ENCODE peak calls at places on chromosomes 12 and 14, in six cellular contexts. M is K562, F is HepG2, K is H1, I is GM12878, R is GM12891. S is an unnamed sample.

GRCh38 chr14:91573528-91573893 is 63.4 kb upstream of the PPP4R3A start:
- DNase-seq in F (no peak), I (no peak), K (no peak), M (no peak), R (no peak), S (no peak)

GRCh38 chr12:68361953-68362352 is 29.8 kb upstream of the MDM1 start:
- DNase-seq in K (no peak), I (no peak), R (no peak), F (no peak), M (no peak), S (no peak)

GRCh38 chr12:108302471-108303311 is 36.4 kb downstream of the CMKLR1 start:
- DNase-seq in R (no peak), M (no peak), K (peak; percentile 41), F (peak; percentile 84), I (no peak), S (no peak)

GRCh38 chr12:13000935-13001724 is 1.1 kb upstream of the HEBP1 start:
- DNase-seq in M (peak; percentile 19), F (peak; percentile 23), I (no peak), K (no peak), R (peak; percentile 48), S (peak; percentile 41)

GRCh38 chr14:71089974-71090373 is 182.7 kb downstream of the PCNX1 start:
- DNase-seq in M (no peak), R (no peak), K (no peak), I (no peak), F (no peak), S (no peak)

GRCh38 chr12:81077686-81078441 is at the start of gene ACSS3:
- DNase-seq in F (peak; percentile 67), M (no peak), R (no peak), I (no peak), K (peak; percentile 53), S (no peak)

GRCh38 chr12:97637770-97638169 is 175.2 kb downstream of the RMST start:
- DNase-seq in M (no peak), I (no peak), F (no peak), K (no peak), R (no peak), S (no peak)

GRCh38 chr14:100882026-100882967 is 21.2 kb downstream of the RTL1 start:
- DNase-seq in R (no peak), M (no peak), F (no peak), K (no peak), I (no peak), S (no peak)

GRCh38 chr12:127107744-127108143 is 1159.2 kb upstream of the TMEM132C start:
- DNase-seq in K (no peak), M (no peak), F (no peak), I (no peak), R (no peak), S (no peak)

GRCh38 chr14:35806006-35806907 is 2.8 kb downstream of the RALGAPA1 start:
- DNase-seq in F (peak; percentile 97), R (no peak), I (no peak), M (no peak), K (no peak), S (no peak)

GRCh38 chr14:52434955-52435354 is 117.3 kb downstream of the TXNDC16 start:
- DNase-seq in F (no peak), R (no peak), I (no peak), K (no peak), M (no peak), S (no peak)

GRCh38 chr12:34292736-34293625 is 270.7 kb downstream of the ALG10 start:
- DNase-seq in M (peak; percentile 73), F (peak; percentile 5), K (no peak), I (no peak), R (no peak), S (no peak)

GRCh38 chr12:97404549-97404948 is 58.1 kb upstream of the RMST start:
- DNase-seq in K (no peak), R (peak; percentile 24), F (peak; percentile 51), I (peak; percentile 23), M (peak; percentile 11), S (peak; percentile 11)

GRCh38 chr12:87157791-87158190 is 871.4 kb downstream of the C12orf50 start:
- DNase-seq in K (peak; percentile 27), R (no peak), M (no peak), F (no peak), I (no peak), S (no peak)

GRCh38 chr14:23141706-23142467 is 22.8 kb upstream of the CEBPE start:
- DNase-seq in K (no peak), R (no peak), M (no peak), F (no peak), I (no peak), S (no peak)

GRCh38 chr12:52427083-52427482 is 7.1 kb downstream of the KRT75 start:
- DNase-seq in I (no peak), M (no peak), K (no peak), F (no peak), R (no peak), S (no peak)

GRCh38 chr14:92670177-92670576 is 78.2 kb downstream of the LGMN start:
- DNase-seq in I (no peak), R (no peak), F (no peak), M (no peak), K (no peak), S (no peak)

GRCh38 chr12:124786065-124786964 is 77.3 kb downstream of the SCARB1 start:
- DNase-seq in F (no peak), K (peak; percentile 53), I (no peak), R (no peak), M (no peak), S (no peak)
- TF ChIP-seq POLR2AphosphoS5 in F (no peak), K (no peak), I (no peak), R (no peak), M (no peak), S (no peak)

GRCh38 chr14:73613046-73613383 is 698 bp downstream of the ACOT6 start:
- DNase-seq in R (no peak), I (no peak), F (no peak), K (no peak), M (no peak), S (no peak)
- TF ChIP-seq TAF1 in R (no peak), I (no peak), F (no peak), K (no peak), M (no peak), S (no peak)

DNA sequence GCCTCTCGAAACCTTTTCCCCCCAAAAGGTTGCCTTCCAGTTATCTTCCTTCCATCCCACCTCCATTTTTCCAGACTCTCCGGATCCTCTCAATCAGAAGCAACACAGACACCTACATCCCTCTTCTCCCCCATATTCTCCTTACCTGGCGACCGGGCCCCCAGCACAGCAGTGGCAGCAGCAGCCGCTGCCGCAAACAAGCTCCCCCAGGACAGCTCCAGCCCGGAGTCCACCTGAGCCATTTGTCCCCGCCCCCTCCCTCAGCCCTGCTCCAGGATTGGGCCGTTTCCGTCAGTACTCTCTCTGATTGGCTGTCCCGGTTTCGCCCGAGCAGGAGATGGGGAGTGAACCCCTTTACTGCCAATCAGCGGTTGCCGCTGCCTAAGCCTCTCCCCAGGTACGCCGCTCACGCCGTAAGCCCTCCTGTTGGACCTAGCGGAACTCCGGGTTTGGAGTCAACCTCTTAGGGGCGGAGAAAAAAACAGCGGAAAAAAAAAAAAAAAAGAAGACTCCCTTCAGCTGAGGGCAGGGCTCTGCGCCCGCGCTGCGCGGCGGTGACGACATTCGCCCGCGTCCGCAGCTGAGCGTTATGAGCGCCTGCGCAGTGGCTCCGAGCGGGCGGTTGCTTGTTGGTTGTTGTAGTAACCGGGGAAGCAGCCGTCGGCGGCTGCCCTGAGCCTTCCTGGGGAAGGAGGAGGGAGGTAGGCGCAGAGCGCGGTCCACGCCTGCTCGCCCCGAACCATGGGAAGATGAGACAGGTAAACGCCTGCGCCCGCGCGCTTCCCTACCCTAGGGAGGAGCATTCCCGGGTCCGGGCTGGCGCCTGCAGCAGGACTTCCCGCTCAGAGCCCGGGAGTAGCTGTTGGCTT is at the start of the genes ERG28 and TTLL5:
- DNase-seq in K (peak; percentile 98), F (peak; percentile 99), M (peak; percentile 94), I (peak; percentile 99), R (peak; percentile 90), S (peak; percentile 94)
- TF ChIP-seq POLR2A in K (peak; percentile 25), F (peak; percentile 70), M (peak; percentile 78), I (peak; percentile 82), R (peak; percentile 54), S (peak; percentile 70)

GRCh38 chr14:103597623-103598372 is 31.2 kb upstream of the KLC1 start:
- DNase-seq in K (no peak), I (no peak), R (no peak), M (peak; percentile 33), F (no peak), S (no peak)

GRCh38 chr14:103593577-103593976 is 30.8 kb downstream of the COA8 start:
- DNase-seq in F (no peak), M (no peak), R (peak; percentile 62), I (peak; percentile 62), K (no peak), S (peak; percentile 58)

DNA sequence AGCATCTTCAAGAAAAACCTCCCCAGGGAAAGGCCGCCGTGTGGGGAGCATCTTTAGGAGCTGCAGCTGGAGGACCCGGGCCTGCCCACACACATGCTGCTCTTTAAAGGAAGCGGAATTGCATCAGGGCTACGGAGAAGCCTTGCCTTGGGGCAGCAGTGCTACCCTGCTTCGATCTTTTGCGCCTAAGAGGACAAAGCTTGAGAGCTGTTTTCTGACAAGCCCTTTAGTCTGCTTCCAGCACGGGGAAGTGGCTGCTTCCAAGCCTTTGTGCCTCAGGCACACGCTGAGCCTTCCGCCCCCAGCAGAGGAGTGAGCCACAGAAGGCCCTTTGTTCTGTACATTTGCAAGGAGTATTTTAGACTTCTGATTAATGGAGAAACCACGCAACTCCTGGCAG is 31.5 kb downstream of the COA8 start:
- DNase-seq in K (no peak), F (peak; percentile 70), I (no peak), R (no peak), M (no peak), S (no peak)
- TF ChIP-seq POLR2AphosphoS5 in K (no peak), F (no peak), I (no peak), R (no peak), M (no peak), S (no peak)

DNA sequence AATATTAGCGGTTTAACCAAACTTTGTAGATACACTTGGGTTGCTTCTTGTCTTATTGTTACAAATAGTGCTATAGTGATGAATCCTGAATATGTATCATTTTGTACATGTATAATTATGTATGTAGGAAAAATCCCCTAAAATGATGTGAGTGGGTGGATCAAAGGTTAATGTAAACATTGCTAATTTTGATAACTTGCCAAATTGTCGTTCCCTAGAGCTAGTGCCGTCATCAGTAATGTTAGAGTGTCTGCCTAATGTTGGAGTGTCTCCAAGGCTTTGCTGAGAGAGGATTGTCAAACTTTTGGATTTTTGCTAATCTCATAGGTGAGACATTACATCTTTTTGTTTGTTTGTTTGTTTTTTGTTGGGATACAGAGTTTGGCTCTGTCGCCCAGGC is 44.4 kb downstream of the AEBP2 start:
- DNase-seq in R (no peak), K (no peak), F (no peak), M (no peak), I (no peak), S (no peak)
- TF ChIP-seq TAF1 in R (no peak), K (no peak), F (no peak), M (no peak), I (no peak), S (no peak)

GRCh38 chr14:49892636-49893308 is at the start of gene ARF6:
- DNase-seq in R (peak; percentile 95), I (peak; percentile 81), F (peak; percentile 93), K (peak; percentile 83), M (peak; percentile 96), S (peak; percentile 89)
- TF ChIP-seq POLR2A in R (peak; percentile 78), I (peak; percentile 92), F (peak; percentile 95), K (peak; percentile 99), M (peak; percentile 90), S (peak; percentile 95)

GRCh38 chr14:102931580-102932285 is 9.3 kb downstream of the AMN start:
- DNase-seq in I (no peak), M (no peak), R (no peak), K (no peak), F (no peak), S (no peak)
- TF ChIP-seq POLR2AphosphoS5 in I (no peak), M (no peak), R (no peak), K (peak; percentile 24), F (no peak), S (no peak)

S was measured in GM12892.